ENCODE peak calls at places on chromosomes 4 and X, in four cellular contexts. I is K562, A is H1, S is IMR-90. D is an unnamed sample.

GRCh38 chr4:74431113-74431826 is 13.7 kb upstream of the AREG start:
- DNase-seq in I (no peak), A (no peak), S (no peak), D (no peak)

GRCh38 chr4:13182136-13182535 is 302.0 kb downstream of the RAB28 start:
- DNase-seq in I (no peak), A (no peak), S (no peak), D (no peak)

GRCh38 chr4:173218411-173219125 is 50.0 kb downstream of the GALNT7 start:
- DNase-seq in I (peak; percentile 78), A (no peak), S (peak; percentile 73), D (peak; percentile 26)

GRCh38 chr4:141346144-141346543 is 125.4 kb downstream of the ZNF330 start:
- DNase-seq in I (peak; percentile 35), A (no peak), S (peak; percentile 74), D (peak; percentile 70)

GRCh38 chr4:116016201-116016600 is 902.8 kb upstream of the NDST4 start:
- DNase-seq in I (no peak), A (no peak), S (peak; percentile 44), D (no peak)

GRCh38 chrX:71953946-71954345 is 43.3 kb downstream of the NHSL2 start:
- DNase-seq in I (no peak), A (no peak), S (no peak), D (no peak)

GRCh38 chr4:18390655-18391369 is 369.3 kb upstream of the LCORL start:
- DNase-seq in I (no peak), A (no peak), S (no peak), D (no peak)

GRCh38 chr4:53987761-53988171 is 76.6 kb downstream of the CHIC2 start:
- DNase-seq in I (no peak), A (no peak), S (peak; percentile 81), D (no peak)

GRCh38 chr4:73617256-73617655 is 3.0 kb downstream of the RASSF6 start:
- DNase-seq in I (no peak), A (no peak), S (no peak), D (no peak)

GRCh38 chrX:130100180-130100579 is 10.1 kb downstream of the ELF4 start:
- DNase-seq in I (peak; percentile 57), A (no peak), S (no peak), D (no peak)
- H3K27ac ChIP-seq in I (peak overlapping the region; percentile 44), A (no peak overlapping the region), S (no peak overlapping the region), D (no peak overlapping the region)

DNA sequence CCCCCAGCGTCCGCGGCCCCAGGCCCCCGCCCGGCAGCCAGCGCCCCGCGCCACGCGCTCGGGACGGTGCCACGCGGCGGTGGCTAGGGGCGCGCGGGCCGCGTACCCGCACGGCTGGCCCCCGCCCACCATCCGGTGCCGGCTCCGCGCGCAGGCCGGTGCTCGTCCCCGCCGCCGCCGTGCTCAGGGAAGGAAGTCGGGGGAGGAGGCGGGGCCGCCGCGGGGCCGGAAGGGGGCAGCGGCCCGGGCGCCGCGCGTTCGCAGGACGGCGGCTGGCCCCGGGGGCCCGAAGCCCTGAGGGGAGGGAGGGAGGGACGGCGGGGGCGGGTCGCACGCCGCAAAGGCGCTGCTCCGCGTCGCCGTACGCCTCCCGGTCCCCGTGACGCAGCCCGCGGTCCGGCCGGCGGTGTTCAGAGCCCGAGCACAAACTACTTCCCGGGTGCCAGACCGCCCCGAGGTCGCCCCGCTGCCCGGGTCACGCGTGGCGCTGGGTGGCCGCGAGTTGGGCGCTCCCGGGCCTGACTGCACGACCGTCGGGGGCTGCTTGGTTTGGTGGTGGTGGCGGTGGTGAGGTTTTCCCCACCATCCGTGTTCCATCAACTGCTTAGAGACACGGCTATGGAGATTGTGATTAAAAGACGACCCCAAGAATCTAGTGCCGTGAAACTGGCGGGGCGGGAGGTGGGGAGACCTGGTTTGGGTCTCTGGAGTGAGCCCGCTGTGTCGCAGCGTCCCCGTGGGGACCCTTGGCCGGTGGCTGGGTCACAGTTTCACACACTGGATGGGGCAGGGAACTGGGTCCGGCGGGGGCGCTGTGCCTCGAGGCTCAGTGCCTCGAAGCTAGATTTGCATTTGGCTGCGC is at the start of gene DCTD:
- DNase-seq in I (peak; percentile 84), A (peak; percentile 74), S (peak; percentile 65), D (peak; percentile 52)
- TF ChIP-seq POLR2A in I (peak; percentile 71), A (no peak), S (peak; percentile 39), D (peak; percentile 43)

DNA sequence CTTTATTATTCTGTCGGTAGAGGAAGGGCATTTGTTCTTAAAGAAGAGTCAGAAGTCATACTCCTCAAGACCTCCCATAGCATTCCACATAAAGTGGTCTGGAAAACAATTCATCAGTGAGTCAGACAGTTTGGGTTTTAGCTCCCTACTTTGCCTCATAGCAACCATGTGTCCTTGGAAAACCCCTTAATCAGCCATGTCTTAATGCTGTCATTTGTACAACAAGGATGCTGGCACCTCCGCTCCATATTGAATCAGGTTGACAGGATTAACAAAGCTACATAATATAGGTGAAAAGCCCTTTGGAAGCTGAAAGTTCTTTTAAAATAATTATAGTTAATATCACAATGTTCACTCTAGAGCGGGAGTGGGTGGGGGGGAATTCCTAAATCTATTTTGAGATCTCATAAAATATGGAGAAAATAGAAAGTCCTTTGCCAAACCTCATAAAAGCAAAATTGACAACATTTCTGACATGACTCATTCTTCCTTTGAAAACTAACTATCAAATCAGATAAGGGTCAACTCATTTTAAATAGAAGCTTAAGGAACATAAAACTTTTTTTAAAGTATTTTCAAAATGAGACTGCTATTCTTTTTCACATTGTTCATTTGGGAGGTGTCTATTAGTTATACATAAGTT is 37.3 kb upstream of the GUCY1A1 start:
- DNase-seq in I (no peak), A (no peak), S (peak; percentile 59), D (no peak)
- TF ChIP-seq MAFK in I (no peak), A (no peak), S (no peak), D (no peak)

GRCh38 chr4:56238251-56238650 is 149.0 kb downstream of the AASDH start:
- DNase-seq in I (no peak), A (no peak), S (no peak), D (no peak)

GRCh38 chr4:56240554-56241190 is 146.6 kb downstream of the AASDH start:
- DNase-seq in I (peak; percentile 15), A (no peak), S (no peak), D (no peak)

GRCh38 chr4:56229947-56230346 is 157.3 kb downstream of the AASDH start:
- DNase-seq in I (no peak), A (no peak), S (no peak), D (no peak)

GRCh38 chr4:56234098-56234497 is 153.2 kb downstream of the AASDH start:
- DNase-seq in I (no peak), A (no peak), S (no peak), D (no peak)

GRCh38 chr4:56235714-56236113 is 151.6 kb downstream of the AASDH start:
- DNase-seq in I (no peak), A (no peak), S (no peak), D (no peak)
- H3K27ac ChIP-seq in I (no peak overlapping the region), A (no peak overlapping the region), S (no peak overlapping the region), D (no peak overlapping the region)

GRCh38 chr4:99822734-99823133 is 6.1 kb downstream of the DAPP1 start:
- DNase-seq in I (peak; percentile 36), A (no peak), S (no peak), D (no peak)
- TF ChIP-seq POLR2A in I (no peak), A (no peak), S (no peak), D (no peak)

D was measured in A549.